ENCODE peak calls at places on chromosomes 11 and 22, in four cellular contexts. One of them, this sample, is unnamed.
A peak's percentile ranks its signal among the peaks of the same experiment; 100 is the strongest.

GRCh38 chr11:134905966-134906955 is 494.2 kb upstream of the B3GAT1 start:
- DNase-seq in T-helper 1 cell: no peak
- DNase-seq in left kidney: no peak
- DNase-seq in NCI-H1092 treated with DMSO at 0.1 percent for 48 hours: peak; percentile 88
- DNase-seq in this sample: no peak

GRCh38 chr11:46346886-46347636 is at the start of gene DGKZ:
- DNase-seq in left kidney: peak; percentile 92
- DNase-seq in T-helper 1 cell: peak; percentile 87
- DNase-seq in NCI-H1092 treated with DMSO at 0.1 percent for 48 hours: peak; percentile 75
- DNase-seq in this sample: no peak

GRCh38 chr11:12249590-12250260 is 127.6 kb upstream of the PARVA start:
- DNase-seq in T-helper 1 cell: no peak
- DNase-seq in left kidney: peak; percentile 54
- DNase-seq in NCI-H1092 treated with DMSO at 0.1 percent for 48 hours: peak; percentile 96
- DNase-seq in this sample: no peak

GRCh38 chr11:5246772-5247478 is 2.7 kb downstream of the HBG1 start:
- DNase-seq in T-helper 1 cell: no peak
- DNase-seq in left kidney: no peak
- DNase-seq in NCI-H1092 treated with DMSO at 0.1 percent for 48 hours: no peak
- DNase-seq in this sample: no peak

GRCh38 chr11:2778630-2779498 is 79.1 kb upstream of the KCNQ1OT1 start:
- DNase-seq in NCI-H1092 treated with DMSO at 0.1 percent for 48 hours: peak; percentile 84
- DNase-seq in left kidney: peak; percentile 84
- DNase-seq in T-helper 1 cell: peak; percentile 7
- DNase-seq in this sample: peak; percentile 93

GRCh38 chr11:67301313-67301921 is 1.9 kb upstream of the SSH3 start:
- DNase-seq in T-helper 1 cell: no peak
- DNase-seq in NCI-H1092 treated with DMSO at 0.1 percent for 48 hours: no peak
- DNase-seq in left kidney: no peak
- DNase-seq in this sample: no peak

GRCh38 chr11:27405134-27405533 is 42.1 kb upstream of the CCDC34 start:
- DNase-seq in T-helper 1 cell: no peak
- DNase-seq in NCI-H1092 treated with DMSO at 0.1 percent for 48 hours: no peak
- DNase-seq in left kidney: no peak
- DNase-seq in this sample: no peak

GRCh38 chr22:40479887-40480538 is 109.6 kb downstream of the SGSM3 start:
- DNase-seq in NCI-H1092 treated with DMSO at 0.1 percent for 48 hours: no peak
- DNase-seq in T-helper 1 cell: no peak
- DNase-seq in left kidney: no peak
- DNase-seq in this sample: no peak

GRCh38 chr11:126416542-126417090 is 61.1 kb downstream of the ST3GAL4 start:
- DNase-seq in left kidney: peak; percentile 95
- DNase-seq in NCI-H1092 treated with DMSO at 0.1 percent for 48 hours: peak; percentile 38
- DNase-seq in T-helper 1 cell: peak; percentile 42
- DNase-seq in this sample: no peak

GRCh38 chr11:74710291-74710938 is 20.8 kb downstream of the CHRDL2 start:
- DNase-seq in T-helper 1 cell: no peak
- DNase-seq in left kidney: no peak
- DNase-seq in NCI-H1092 treated with DMSO at 0.1 percent for 48 hours: no peak
- DNase-seq in this sample: no peak

GRCh38 chr11:11179239-11179638 is 173.8 kb downstream of the CSNK2A3 start:
- DNase-seq in left kidney: peak; percentile 79
- DNase-seq in NCI-H1092 treated with DMSO at 0.1 percent for 48 hours: no peak
- DNase-seq in T-helper 1 cell: no peak
- DNase-seq in this sample: no peak

GRCh38 chr11:9525116-9525515 is 48.4 kb upstream of the WEE1 start:
- DNase-seq in NCI-H1092 treated with DMSO at 0.1 percent for 48 hours: no peak
- DNase-seq in T-helper 1 cell: no peak
- DNase-seq in left kidney: no peak
- DNase-seq in this sample: no peak